ENCODE peak calls at places on chromosomes 4 and X, in four cellular contexts. M is uterus, T is AG04450, X is ovary. U is an unnamed sample.

GRCh38 chr4:39937683-39938268 is 39.9 kb downstream of the PDS5A start:
- DNase-seq in M (no peak), T (peak), X (no peak), U (no peak)

GRCh38 chr4:54213812-54214211 is 15.3 kb upstream of the PDGFRA start:
- DNase-seq in X (no peak), M (no peak), T (no peak), U (no peak)

GRCh38 chr4:66769436-66769835 is 775.9 kb downstream of the CENPC start:
- DNase-seq in T (no peak), X (no peak), M (no peak), U (no peak)

GRCh38 chrX:105471597-105471996 is 251.1 kb upstream of the TEX13A start:
- DNase-seq in T (no peak), X (no peak), M (no peak), U (no peak)

GRCh38 chrX:54416965-54417364 is 23.2 kb upstream of the TSR2 start:
- DNase-seq in X (no peak), M (no peak), T (no peak), U (no peak)

GRCh38 chrX:53440631-53441517 is 6.7 kb upstream of the HSD17B10 start:
- DNase-seq in T (no peak), X (peak), M (peak), U (peak)

GRCh38 chr4:18051281-18051680 is 29.7 kb upstream of the LCORL start:
- DNase-seq in M (no peak), X (no peak), T (no peak), U (no peak)

GRCh38 chr4:8260656-8261111 is 8.9 kb upstream of the HTRA3 start:
- DNase-seq in X (peak), M (peak), T (peak), U (no peak)

GRCh38 chr4:79852305-79852730 is 220.7 kb downstream of the ANTXR2 start:
- DNase-seq in X (no peak), M (peak), T (peak), U (no peak)

GRCh38 chr4:138252551-138252950 is 10.4 kb upstream of the SLC7A11 start:
- DNase-seq in T (no peak), X (no peak), M (no peak), U (peak)

GRCh38 chr4:140744421-140744820 is 11.8 kb downstream of the TBC1D9 start:
- DNase-seq in T (no peak), X (no peak), M (no peak), U (no peak)

GRCh38 chrX:138946941-138947340 is 235.4 kb upstream of the FGF13 start:
- DNase-seq in M (no peak), X (no peak), T (no peak), U (no peak)

GRCh38 chr4:43380093-43380492 is 487.6 kb downstream of the GRXCR1 start:
- DNase-seq in X (no peak), M (no peak), T (no peak), U (no peak)

GRCh38 chr4:17762705-17763104 is 18.7 kb downstream of the FAM184B start:
- DNase-seq in T (peak), M (no peak), X (no peak), U (no peak)

GRCh38 chr4:90328558-90328957 is 201.4 kb downstream of the CCSER1 start:
- DNase-seq in T (no peak), X (no peak), M (no peak), U (no peak)

GRCh38 chr4:74174421-74174820 is 16.5 kb downstream of the MTHFD2L start:
- DNase-seq in X (no peak), T (no peak), M (no peak), U (no peak)

GRCh38 chr4:70651864-70652506 is 14.3 kb downstream of the JCHAIN start:
- DNase-seq in X (no peak), M (no peak), T (no peak), U (peak)

GRCh38 chr4:26319467-26320158 is 1.2 kb upstream of the RBPJ start:
- DNase-seq in M (peak), T (peak), X (peak), U (peak)

GRCh38 chr4:41880022-41880837 is 55.0 kb upstream of the TMEM33 start:
- DNase-seq in T (no peak), M (no peak), X (no peak), U (no peak)

GRCh38 chrX:153750126-153750774 is 13.8 kb upstream of the PLXNB3 start:
- DNase-seq in M (no peak), X (no peak), T (no peak), U (no peak)

GRCh38 chr4:79906306-79906705 is 166.7 kb downstream of the ANTXR2 start:
- DNase-seq in T (no peak), M (no peak), X (no peak), U (no peak)

GRCh38 chr4:183100827-183101226 is 1.8 kb downstream of the WWC2 start:
- DNase-seq in M (no peak), X (no peak), T (no peak), U (no peak)

GRCh38 chr4:75737398-75737797 is 13.0 kb downstream of the USO1 start:
- DNase-seq in M (no peak), X (no peak), T (no peak), U (no peak)

GRCh38 chrX:36957425-36958328 is 50.5 kb upstream of the FAM47C start:
- DNase-seq in X (no peak), T (no peak), M (no peak), U (peak)

GRCh38 chr4:2253160-2254084 is 8.5 kb downstream of the MXD4 start:
- DNase-seq in M (peak), T (no peak), X (peak), U (no peak)
- H3K27ac ChIP-seq in M (no peak), T (no peak), X (no peak), U (peak)

GRCh38 chr4:122450847-122451246 is 5.7 kb downstream of the IL2 start:
- DNase-seq in M (no peak), X (no peak), T (no peak), U (peak)
- TF ChIP-seq CTCF in M (no peak), X (no peak), T (peak), U (no peak)

GRCh38 chr4:16224264-16224663 is 2.0 kb downstream of the TAPT1 start:
- DNase-seq in X (no peak), T (no peak), M (no peak), U (no peak)

GRCh38 chr4:16224669-16225068 is 1.6 kb downstream of the TAPT1 start:
- DNase-seq in T (no peak), M (no peak), X (no peak), U (no peak)

GRCh38 chr4:16222957-16223527 is 3.2 kb downstream of the TAPT1 start:
- DNase-seq in M (no peak), T (no peak), X (no peak), U (no peak)

GRCh38 chr4:16217300-16218051 is 8.8 kb downstream of the TAPT1 start:
- DNase-seq in M (no peak), X (no peak), T (no peak), U (no peak)

DNA sequence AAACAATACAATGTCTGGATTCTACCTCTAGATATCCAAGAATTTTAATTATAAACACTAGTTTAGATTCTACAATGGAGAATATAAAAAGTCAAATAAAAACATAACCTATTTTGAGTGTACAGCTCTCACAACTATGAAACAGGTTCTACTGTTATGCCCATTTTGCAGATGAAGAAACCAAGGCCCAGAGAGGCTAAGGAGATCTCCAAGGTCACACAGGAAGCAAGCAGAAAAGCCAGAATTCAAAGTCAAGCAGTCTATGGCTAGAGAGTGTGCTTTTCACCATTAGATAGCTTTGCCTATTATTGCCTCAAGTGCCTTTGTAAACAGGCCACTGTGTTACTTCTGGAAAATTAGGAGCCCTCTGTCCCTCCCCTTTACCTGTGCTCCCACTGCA is 7.3 kb downstream of the TAPT1 start:
- DNase-seq in X (no peak), M (no peak), T (no peak), U (no peak)
- H3K27ac ChIP-seq in X (no peak), M (no peak), T (no peak), U (no peak)

DNA sequence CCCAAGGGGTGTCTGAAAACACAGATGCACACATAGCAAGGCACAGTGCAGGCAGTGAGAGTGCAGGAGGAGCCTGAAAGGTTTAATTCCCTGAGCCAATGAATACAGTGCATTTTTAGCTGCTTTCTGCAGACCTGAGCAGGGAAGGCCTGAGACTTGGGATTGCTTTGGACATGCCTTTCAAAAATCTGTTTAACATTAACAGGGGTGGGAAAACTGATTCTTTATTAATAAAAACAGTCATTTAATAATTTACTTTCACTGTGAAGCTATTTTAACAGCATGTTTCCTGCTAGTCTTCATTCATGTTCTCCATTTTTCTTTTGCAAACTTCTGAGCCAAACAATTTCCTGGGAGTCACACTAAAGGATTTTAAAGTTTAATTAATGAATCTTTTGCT is 488.1 kb downstream of the SMARCA1 start:
- DNase-seq in X (no peak), M (no peak), T (no peak), U (no peak)
- TF ChIP-seq CTCF in X (no peak), M (no peak), T (no peak), U (no peak)

GRCh38 chrX:13147758-13148157 is 103.3 kb upstream of the FAM9C start:
- DNase-seq in M (no peak), X (no peak), T (no peak), U (no peak)

GRCh38 chrX:13149702-13150101 is 105.3 kb upstream of the FAM9C start:
- DNase-seq in T (no peak), M (no peak), X (no peak), U (no peak)

GRCh38 chrX:13142891-13143290 is 98.5 kb upstream of the FAM9C start:
- DNase-seq in X (no peak), T (no peak), M (no peak), U (no peak)

GRCh38 chrX:13147147-13147546 is 102.7 kb upstream of the FAM9C start:
- DNase-seq in M (no peak), T (no peak), X (no peak), U (no peak)

GRCh38 chrX:13144927-13145659 is 100.7 kb upstream of the FAM9C start:
- DNase-seq in M (no peak), T (no peak), X (no peak), U (no peak)
- H3K27ac ChIP-seq in M (no peak), T (peak), X (no peak), U (no peak)

DNA sequence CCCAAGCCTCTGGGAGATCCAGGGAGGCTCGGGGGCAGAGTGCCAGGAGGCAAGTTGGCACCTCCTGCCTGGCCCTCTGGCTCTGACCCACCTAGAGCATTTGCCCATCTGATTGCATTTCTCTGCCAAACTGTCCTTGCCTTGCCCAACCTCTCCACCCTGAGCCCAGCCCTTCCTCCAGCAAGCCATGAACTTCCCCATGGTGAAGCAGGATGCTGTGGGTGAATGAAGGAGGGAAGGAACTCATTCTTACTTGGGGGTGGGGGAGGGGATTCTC is 9.3 kb upstream of the CNGA2 start:
- DNase-seq in M (no peak), X (no peak), T (no peak), U (no peak)
- TF ChIP-seq CTCF in M (no peak), X (no peak), T (no peak), U (no peak)

GRCh38 chrX:136780241-136780640 is 491 bp downstream of the ARHGEF6 start:
- DNase-seq in M (no peak), X (no peak), T (no peak), U (no peak)

GRCh38 chrX:136779346-136779781 is 1.4 kb downstream of the ARHGEF6 start:
- DNase-seq in M (no peak), X (no peak), T (no peak), U (no peak)

GRCh38 chrX:136781180-136781797 is 557 bp upstream of the ARHGEF6 start:
- DNase-seq in M (no peak), X (no peak), T (no peak), U (no peak)

GRCh38 chrX:136778914-136779313 is 1.8 kb downstream of the ARHGEF6 start:
- DNase-seq in X (no peak), M (no peak), T (no peak), U (no peak)

DNA sequence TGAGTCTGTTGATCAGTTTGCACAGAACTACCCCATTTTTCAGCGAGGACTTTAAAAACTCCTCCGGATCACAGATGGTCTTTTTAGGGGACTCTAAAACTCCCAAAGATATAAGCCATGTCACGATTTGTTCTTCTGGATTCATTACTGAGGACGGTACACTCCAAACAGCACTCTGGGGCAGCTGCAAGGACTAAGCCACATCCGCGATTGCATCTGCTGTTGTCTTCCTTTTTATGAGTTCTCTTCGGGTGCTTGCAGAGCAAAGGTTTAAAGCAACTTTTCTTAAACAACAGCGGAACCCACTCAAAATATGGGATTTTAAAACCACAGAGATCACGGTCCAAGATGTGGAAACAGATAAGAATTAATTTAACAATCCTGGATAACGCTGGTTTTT is at the start of gene ARHGEF6:
- DNase-seq in T (no peak), X (no peak), M (no peak), U (no peak)
- H3K27ac ChIP-seq in T (peak), X (no peak), M (peak), U (no peak)

GRCh38 chr4:87033902-87034301 is 99.1 kb downstream of the AFF1 start:
- DNase-seq in T (no peak), X (no peak), M (no peak), U (no peak)
- TF ChIP-seq CTCF in T (no peak), X (no peak), M (no peak), U (no peak)